ENCODE peak calls at places on chromosomes 12 and 14, in four cellular contexts. J, B, C and Z are unnamed samples.
A peak's percentile ranks its signal among the peaks of the same experiment; 100 is the strongest.

GRCh38 chr12:112948806-112949205 is 10.5 kb downstream of the OAS3 start:
- DNase-seq in B (no peak), C (no peak), J (no peak), Z (no peak)

GRCh38 chr12:113348849-113349536 is 9.4 kb upstream of the PLBD2 start:
- DNase-seq in C (no peak), B (no peak), J (no peak), Z (no peak)

GRCh38 chr12:92185052-92185451 is 39.4 kb upstream of the BTG1 start:
- DNase-seq in B (no peak), J (peak; percentile 19), C (no peak), Z (no peak)

GRCh38 chr12:113665457-113665856 is 193.8 kb upstream of the LHX5 start:
- DNase-seq in B (no peak), J (no peak), C (no peak), Z (no peak)

GRCh38 chr12:98320026-98320425 is 195.4 kb upstream of the TMPO start:
- DNase-seq in C (no peak), B (peak; percentile 15), J (no peak), Z (no peak)

GRCh38 chr12:127296591-127296990 is 970.4 kb upstream of the TMEM132C start:
- DNase-seq in C (no peak), B (no peak), J (no peak), Z (no peak)

GRCh38 chr12:12127304-12127703 is 56.6 kb downstream of the BCL2L14 start:
- DNase-seq in J (no peak), C (no peak), B (no peak), Z (no peak)

GRCh38 chr12:56256326-56256960 is 1.7 kb downstream of the ANKRD52 start:
- DNase-seq in J (no peak), B (no peak), C (no peak), Z (no peak)

GRCh38 chr12:13000616-13000934 is 510 bp upstream of the HEBP1 start:
- DNase-seq in B (no peak), J (no peak), C (no peak), Z (no peak)

GRCh38 chr14:51806026-51806590 is 54.3 kb upstream of the GNG2 start:
- DNase-seq in C (no peak), B (no peak), J (no peak), Z (no peak)

GRCh38 chr14:72416892-72417291 is 477.0 kb downstream of the DPF3 start:
- DNase-seq in C (no peak), B (no peak), J (peak; percentile 35), Z (no peak)

GRCh38 chr14:92160619-92161018 is 38.9 kb downstream of the CPSF2 start:
- DNase-seq in C (no peak), J (no peak), B (no peak), Z (no peak)

GRCh38 chr12:57046947-57047890 is 2.7 kb downstream of the MYO1A start:
- DNase-seq in C (no peak), B (no peak), J (no peak), Z (no peak)

GRCh38 chr14:73752297-73752992 is 38.3 kb upstream of the PNMA1 start:
- DNase-seq in J (peak; percentile 48), C (peak; percentile 86), B (peak; percentile 80), Z (peak; percentile 78)

GRCh38 chr12:45235087-45236025 is 19.5 kb downstream of the ANO6 start:
- DNase-seq in C (no peak), B (peak; percentile 87), J (no peak), Z (no peak)

GRCh38 chr12:43336962-43337555 is 214.9 kb downstream of the ADAMTS20 start:
- DNase-seq in B (peak; percentile 51), C (no peak), J (peak; percentile 7), Z (no peak)

GRCh38 chr12:101670007-101670671 is 27.3 kb upstream of the CHPT1 start:
- DNase-seq in J (peak; percentile 75), B (peak; percentile 47), C (no peak), Z (peak; percentile 9)

GRCh38 chr14:50804181-50804721 is 26.7 kb downstream of the NIN start:
- DNase-seq in C (peak; percentile 41), B (peak; percentile 78), J (no peak), Z (no peak)

GRCh38 chr12:25977047-25977446 is 18.6 kb downstream of the RASSF8 start:
- DNase-seq in C (no peak), B (no peak), J (no peak), Z (no peak)

GRCh38 chr14:76201162-76201561 is 49.4 kb downstream of the GPATCH2L start:
- DNase-seq in C (no peak), B (no peak), J (no peak), Z (no peak)

GRCh38 chr12:12587878-12588277 is 23.8 kb upstream of the CREBL2 start:
- DNase-seq in J (no peak), C (no peak), B (no peak), Z (no peak)

GRCh38 chr12:58066296-58066695 is 124.9 kb downstream of the ATP23 start:
- DNase-seq in B (no peak), J (no peak), C (no peak), Z (no peak)

GRCh38 chr12:1927051-1927680 is 8.7 kb upstream of the CACNA2D4 start:
- DNase-seq in B (no peak), J (no peak), C (no peak), Z (no peak)

GRCh38 chr14:68363401-68363800 is 429.5 kb downstream of the ZFP36L1 start:
- DNase-seq in J (peak; percentile 62), B (no peak), C (no peak), Z (no peak)

GRCh38 chr14:103070971-103071542 is 13.0 kb upstream of the LBHD2 start:
- DNase-seq in J (no peak), C (peak; percentile 49), B (no peak), Z (no peak)

GRCh38 chr12:105945935-105946334 is 192.8 kb downstream of the NUAK1 start:
- DNase-seq in B (no peak), J (no peak), C (no peak), Z (no peak)

GRCh38 chr12:49088190-49088931 is 6.2 kb downstream of the DHH start:
- DNase-seq in J (peak; percentile 84), B (peak; percentile 91), C (peak; percentile 82), Z (peak; percentile 81)

GRCh38 chr12:113271466-113271852 is 50.2 kb downstream of the TPCN1 start:
- DNase-seq in C (no peak), B (no peak), J (no peak), Z (no peak)

GRCh38 chr12:6450869-6451347 is 934 bp upstream of the TAPBPL start:
- DNase-seq in J (no peak), B (no peak), C (no peak), Z (no peak)

GRCh38 chr14:91119556-91120311 is 5.9 kb downstream of the DGLUCY start:
- DNase-seq in J (no peak), C (no peak), B (peak; percentile 41), Z (no peak)

DNA sequence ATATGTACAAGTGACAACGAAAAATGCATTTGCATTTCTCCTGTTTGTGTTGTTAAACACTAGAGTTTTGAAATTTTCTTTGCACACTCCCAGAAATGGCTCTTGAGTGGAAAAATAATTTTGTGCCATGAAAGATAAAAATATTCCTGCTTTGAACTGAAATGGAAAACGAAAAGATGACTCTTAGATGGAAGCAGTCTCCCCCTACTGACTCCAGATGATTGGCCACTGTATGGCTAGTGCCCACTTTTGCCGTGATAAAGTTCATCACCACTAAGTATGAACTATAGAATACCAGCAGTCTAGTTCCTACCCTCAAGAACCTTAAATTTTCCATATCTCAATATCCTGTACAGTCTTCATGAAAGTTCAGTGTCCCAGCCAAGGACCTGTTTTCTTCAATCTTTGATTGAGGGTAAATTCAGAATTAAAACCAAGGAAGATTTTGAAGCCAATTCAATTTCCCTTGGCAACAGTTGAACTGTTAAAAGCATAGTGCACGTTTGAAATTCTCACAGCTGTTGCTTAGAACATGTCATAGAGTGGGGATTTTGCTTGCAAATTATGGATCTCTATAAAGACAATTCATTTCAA is 1.6 kb upstream of the PPP2R5E start:
- DNase-seq in B (peak; percentile 64), J (peak; percentile 43), C (no peak), Z (no peak)
- H3K4me3 ChIP-seq in B (peak overlapping the region; percentile 90), J (peak overlapping the region; percentile 92), C (no peak overlapping the region), Z (peak overlapping the region; percentile 77)

GRCh38 chr12:68786929-68787328 is 21.0 kb upstream of the MDM2 start:
- DNase-seq in J (no peak), B (no peak), C (no peak), Z (no peak)

GRCh38 chr12:68788554-68789143 is 19.3 kb upstream of the MDM2 start:
- DNase-seq in J (no peak), C (no peak), B (no peak), Z (no peak)

GRCh38 chr12:68784015-68784414 is 24.0 kb upstream of the MDM2 start:
- DNase-seq in J (no peak), C (no peak), B (no peak), Z (no peak)

GRCh38 chr12:68785358-68785757 is 22.6 kb upstream of the MDM2 start:
- DNase-seq in B (no peak), J (no peak), C (no peak), Z (no peak)

DNA sequence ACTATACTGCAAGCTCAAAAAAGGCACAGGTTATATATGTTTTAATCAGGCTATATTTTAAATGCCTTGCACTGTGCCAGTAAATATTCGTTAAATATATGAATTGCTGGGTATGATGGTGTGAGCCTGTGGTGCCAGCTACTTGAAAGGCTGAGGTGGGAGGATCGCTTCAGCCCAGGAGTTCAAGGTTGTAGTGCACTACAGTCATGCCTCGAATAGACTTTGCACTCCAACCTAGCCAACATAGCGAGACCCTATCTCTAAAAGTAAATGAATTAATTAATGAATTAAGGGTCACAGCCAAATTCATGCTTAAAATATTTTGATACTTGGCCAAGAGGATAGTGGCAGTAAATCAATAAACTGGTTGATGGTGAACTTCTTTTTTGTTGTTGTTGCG is 22.2 kb upstream of the MDM2 start:
- DNase-seq in J (no peak), B (no peak), C (no peak), Z (no peak)
- H3K4me1 ChIP-seq in J (peaks cover 66% of the 10 kb centered on the region), B (peaks cover 18% of the 10 kb centered on the region), C (no peaks in the 10 kb centered on the region), Z (peaks cover 51% of the 10 kb centered on the region)

DNA sequence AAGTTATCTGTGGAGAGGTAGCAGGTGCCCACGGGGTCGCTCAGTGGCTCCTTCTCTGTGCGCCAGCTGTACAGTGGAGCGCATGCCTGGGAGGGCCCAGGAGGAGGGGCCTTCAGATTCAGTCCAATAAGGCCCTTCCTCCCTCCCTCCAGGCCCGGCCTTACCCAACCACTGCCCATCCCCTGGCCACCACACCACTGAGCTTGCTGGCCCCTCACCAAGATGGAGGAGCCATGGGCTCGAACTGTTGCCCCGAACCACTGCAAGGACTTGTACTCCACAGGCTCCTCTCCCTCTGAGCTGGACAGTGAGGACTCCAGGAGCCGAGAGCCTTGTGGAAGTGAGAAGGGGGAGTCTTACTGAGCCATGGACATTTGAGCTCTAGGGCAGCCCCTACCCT is 9.8 kb downstream of the ITGA5 start:
- DNase-seq in J (no peak), B (no peak), C (no peak), Z (no peak)
- H3K36me3 ChIP-seq in J (no peaks in the 10 kb centered on the region), B (peaks cover 48% of the 10 kb centered on the region), C (peaks cover 19% of the 10 kb centered on the region), Z (peaks cover 11% of the 10 kb centered on the region)

GRCh38 chr14:93719234-93719633 is 69.1 kb downstream of the PRIMA1 start:
- DNase-seq in B (no peak), C (no peak), J (no peak), Z (no peak)

GRCh38 chr14:93716002-93716401 is 72.3 kb downstream of the PRIMA1 start:
- DNase-seq in J (no peak), C (no peak), B (no peak), Z (no peak)

GRCh38 chr14:93717222-93717967 is 70.9 kb downstream of the PRIMA1 start:
- DNase-seq in J (no peak), B (no peak), C (no peak), Z (no peak)

GRCh38 chr14:93716410-93717221 is 71.7 kb downstream of the PRIMA1 start:
- DNase-seq in J (no peak), C (no peak), B (no peak), Z (no peak)

DNA sequence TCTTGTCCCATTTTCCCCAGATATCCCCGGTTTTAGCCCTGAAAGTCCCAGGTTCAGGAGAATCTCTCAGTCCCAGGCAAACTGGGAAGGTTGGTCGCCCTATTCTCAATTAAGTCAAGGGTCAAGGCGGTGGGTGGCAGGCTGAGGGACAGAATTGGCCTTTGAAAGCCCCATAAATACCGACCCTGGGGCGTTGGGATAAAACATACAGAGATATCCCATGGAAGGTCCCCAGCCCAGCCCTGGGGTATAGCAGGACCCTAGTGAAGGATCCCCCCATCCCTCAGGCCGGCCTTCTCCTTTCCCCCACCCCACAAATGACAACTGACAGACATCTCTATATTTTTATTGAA is 70.3 kb downstream of the PRIMA1 start:
- DNase-seq in C (no peak), J (no peak), B (no peak), Z (no peak)
- H3K4me3 ChIP-seq in C (no peak overlapping the region), J (no peak overlapping the region), B (no peak overlapping the region), Z (no peak overlapping the region)